ENCODE peak calls at places on chromosomes 1 and 21, in nine cellular contexts. T is stomach, I is sigmoid colon, Q is esophagus muscularis mucosa, X is body of pancreas, S is suprapubic skin, O is tibial nerve, F is IMR-90, R is ovary. L is an unnamed sample.

GRCh38 chr1:150150511-150151021 is 850 bp downstream of the PLEKHO1 start:
- DNase-seq in R (peak; percentile 73), F (no peak), X (no peak), T (no peak), O (no peak), I (peak; percentile 76), S (peak; percentile 71), Q (no peak), L (peak; percentile 60)

GRCh38 chr1:65267291-65268087 is 41.9 kb upstream of the DNAJC6 start:
- DNase-seq in X (no peak), R (no peak), O (no peak), Q (peak; percentile 37), I (no peak), T (no peak), F (no peak), S (no peak), L (no peak)

GRCh38 chr1:30969903-30970302 is 61.3 kb upstream of the SDC3 start:
- DNase-seq in T (no peak), Q (no peak), X (no peak), O (no peak), I (no peak), R (no peak), F (no peak), S (no peak), L (no peak)

GRCh38 chr1:29339176-29339575 is 102.9 kb downstream of the PTPRU start:
- DNase-seq in F (no peak), R (no peak), X (no peak), O (no peak), Q (no peak), S (no peak), I (no peak), T (no peak), L (no peak)

GRCh38 chr1:203772836-203773235 is 7.9 kb downstream of the LAX1 start:
- DNase-seq in F (no peak), S (no peak), T (no peak), Q (no peak), X (no peak), I (no peak), O (no peak), R (no peak), L (no peak)

GRCh38 chr1:37130221-37130948 is 96.1 kb upstream of the GRIK3 start:
- DNase-seq in R (no peak), S (no peak), T (no peak), F (no peak), O (no peak), X (no peak), I (no peak), Q (no peak), L (no peak)

GRCh38 chr1:218349365-218350021 is 4.4 kb downstream of the TGFB2 start:
- DNase-seq in S (no peak), R (no peak), T (no peak), Q (no peak), F (no peak), O (no peak), X (no peak), I (no peak), L (no peak)

GRCh38 chr1:89907669-89908293 is 86.9 kb downstream of the LRRC8D start:
- DNase-seq in O (no peak), I (no peak), F (peak; percentile 82), Q (no peak), R (no peak), X (no peak), S (no peak), T (no peak), L (no peak)

GRCh38 chr1:112849425-112849966 is 106.5 kb downstream of the SLC16A1 start:
- DNase-seq in Q (no peak), F (peak; percentile 33), O (no peak), S (no peak), I (peak; percentile 50), X (no peak), R (peak; percentile 16), T (no peak), L (peak; percentile 55)

GRCh38 chr21:44372616-44373015 is 19.2 kb downstream of the TRPM2 start:
- DNase-seq in Q (no peak), T (no peak), F (no peak), R (no peak), X (no peak), S (no peak), O (no peak), I (no peak), L (no peak)

GRCh38 chr1:210770396-210770984 is 363.5 kb downstream of the KCNH1 start:
- DNase-seq in R (no peak), O (no peak), F (no peak), S (no peak), I (no peak), T (no peak), Q (peak; percentile 82), X (no peak), L (no peak)

GRCh38 chr1:240111558-240111957 is 19.9 kb downstream of the FMN2 start:
- DNase-seq in I (no peak), R (no peak), T (no peak), F (no peak), S (no peak), Q (no peak), O (no peak), X (no peak), L (no peak)

GRCh38 chr1:51535006-51535592 is 16.0 kb upstream of the EPS15 start:
- DNase-seq in R (peak; percentile 60), X (peak; percentile 37), S (no peak), Q (no peak), I (peak; percentile 65), O (peak; percentile 52), T (peak; percentile 31), F (peak; percentile 68), L (no peak)

GRCh38 chr21:29077651-29078090 is 4.2 kb upstream of the CCT8 start:
- DNase-seq in O (no peak), S (no peak), I (no peak), T (no peak), F (peak; percentile 48), Q (no peak), R (peak; percentile 41), X (peak; percentile 34), L (peak; percentile 35)

GRCh38 chr21:30695956-30696355 is 22.6 kb downstream of the KRTAP21-3 start:
- DNase-seq in R (no peak), F (no peak), I (no peak), T (no peak), O (no peak), S (no peak), Q (no peak), X (no peak), L (no peak)

GRCh38 chr21:31654340-31654739 is 5.2 kb upstream of the SOD1 start:
- DNase-seq in O (no peak), S (no peak), X (no peak), F (no peak), Q (no peak), T (no peak), I (no peak), R (no peak), L (no peak)

GRCh38 chr1:36924282-36924791 is 110.0 kb downstream of the GRIK3 start:
- DNase-seq in Q (no peak), F (peak; percentile 18), R (peak; percentile 25), X (peak; percentile 67), O (peak; percentile 27), I (peak; percentile 63), T (peak; percentile 49), S (no peak), L (no peak)

GRCh38 chr1:58786184-58786926 is 2.5 kb upstream of the JUN start:
- DNase-seq in F (peak; percentile 54), T (no peak), Q (no peak), I (no peak), O (no peak), R (no peak), X (no peak), S (no peak), L (no peak)

GRCh38 chr21:25054689-25055088 is 552.6 kb downstream of the MRPL39 start:
- DNase-seq in R (no peak), F (no peak), Q (no peak), I (no peak), X (no peak), T (no peak), S (no peak), O (no peak), L (no peak)

GRCh38 chr21:41639766-41640165 is 127.1 kb downstream of the RIPK4 start:
- DNase-seq in I (no peak), S (no peak), O (no peak), F (no peak), X (no peak), Q (no peak), R (no peak), T (no peak), L (no peak)
- H3K27ac ChIP-seq in I (no peak overlapping the region), S (no peak overlapping the region), O (no peak overlapping the region), F (no peak overlapping the region), X (no peak overlapping the region), Q (no peak overlapping the region), R (no peak overlapping the region), T (no peak overlapping the region), L (no peak overlapping the region)

DNA sequence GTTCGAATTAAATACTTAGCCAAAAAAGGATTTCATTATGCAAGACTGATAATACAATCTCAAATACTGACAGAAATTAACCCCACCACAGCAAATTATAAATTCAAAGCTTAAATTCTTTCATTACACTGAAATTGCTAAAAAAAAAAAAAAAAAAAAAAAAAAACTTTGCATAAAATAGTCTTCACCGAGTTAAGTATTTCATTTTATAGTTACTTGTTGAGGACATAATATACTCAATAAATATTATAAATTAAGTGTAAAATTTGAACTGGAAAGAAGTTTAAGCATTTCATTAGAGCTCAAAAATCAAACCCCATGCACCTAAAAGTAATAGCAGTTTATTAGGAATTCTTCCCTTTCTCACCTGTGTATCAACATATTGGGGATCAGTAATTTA is 1.9 kb upstream of the PSMG1 start:
- DNase-seq in X (no peak), I (no peak), O (no peak), Q (no peak), F (no peak), R (no peak), T (no peak), S (no peak), L (no peak)
- H3K4me3 ChIP-seq in X (no peak overlapping the region), I (no peak overlapping the region), O (no peak overlapping the region), Q (no peak overlapping the region), F (no peak overlapping the region), R (no peak overlapping the region), T (no peak overlapping the region), S (no peak overlapping the region), L (no peak overlapping the region)

GRCh38 chr1:23699280-23700179 is 7.9 kb downstream of the RPL11 start:
- DNase-seq in S (no peak), X (no peak), Q (no peak), I (no peak), F (no peak), R (no peak), O (no peak), T (no peak), L (no peak)
- TF ChIP-seq POLR2A in S (no peak), X (no peak), Q (no peak), I (no peak), F (no peak), R (no peak), O (no peak), T (no peak), L (no peak)

DNA sequence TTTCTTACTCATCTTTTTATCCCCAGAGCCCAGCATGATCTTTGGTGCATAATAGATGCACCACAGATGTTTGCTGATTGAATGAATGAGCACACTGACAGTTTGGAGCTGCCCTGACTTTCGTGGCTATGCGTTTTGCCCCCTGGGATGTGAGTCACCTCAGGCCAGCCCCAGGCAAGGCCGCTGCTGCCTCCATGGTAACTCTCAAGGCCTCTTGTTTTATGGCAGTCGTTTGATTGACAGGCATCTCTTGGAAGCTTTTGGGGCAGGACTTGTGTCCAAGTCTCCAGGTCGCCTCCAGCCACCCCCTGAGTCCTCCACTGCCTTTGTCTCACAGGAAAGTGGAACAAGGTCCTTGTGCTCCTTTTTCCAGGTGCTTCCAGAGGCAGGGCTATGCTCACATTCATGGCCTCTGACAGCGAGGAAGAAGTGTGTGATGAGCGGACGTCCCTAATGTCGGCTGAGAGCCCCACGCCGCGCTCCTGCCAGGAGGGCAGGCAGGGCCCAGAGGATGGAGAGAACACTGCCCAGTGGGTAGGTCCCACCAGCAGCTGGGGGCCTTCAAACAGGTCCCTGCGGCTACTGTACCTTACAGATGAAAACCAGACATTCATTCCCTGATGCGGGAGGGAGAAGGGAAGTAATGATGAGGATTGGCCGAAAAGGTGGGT is 11.2 kb downstream of the PSEN2 start:
- DNase-seq in I (no peak), T (no peak), O (no peak), X (no peak), F (no peak), Q (no peak), S (no peak), R (no peak), L (no peak)
- H3K27ac ChIP-seq in I (no peak overlapping the region), T (no peak overlapping the region), O (peak overlapping the region; percentile 53), X (no peak overlapping the region), F (no peak overlapping the region), Q (no peak overlapping the region), S (no peak overlapping the region), R (no peak overlapping the region), L (peak overlapping the region; percentile 77)

L was measured in Peyer's patch.